ENCODE peak calls at places on chromosomes 2 and 18, in four cellular contexts. J is IMR-90, G is fibroblast of lung, A is neural progenitor cell. E is an unnamed sample. For H4K20me1, the result is how much of the 10 kb centered on the place peaks cover.

GRCh38 chr2:232320038-232320790 is 58.3 kb upstream of the ALPP start:
- DNase-seq in J (no peak), G (no peak), A (no peak), E (no peak)

GRCh38 chr2:55693181-55694125 is at the start of gene PNPT1:
- DNase-seq in G (peak), J (peak), A (peak), E (peak)

GRCh38 chr18:5424903-5425302 is 118.9 kb downstream of the EPB41L3 start:
- DNase-seq in J (peak), A (peak), G (peak), E (peak)

GRCh38 chr2:88253997-88254396 is 83.9 kb downstream of the THNSL2 start:
- DNase-seq in G (no peak), J (no peak), A (no peak), E (no peak)

GRCh38 chr2:168338292-168338691 is 90.9 kb upstream of the STK39 start:
- DNase-seq in A (no peak), G (no peak), J (no peak), E (no peak)

GRCh38 chr2:189700681-189701080 is 26.2 kb downstream of the ANKAR start:
- DNase-seq in J (no peak), A (no peak), G (no peak), E (no peak)

GRCh38 chr2:6993230-6993640 is 76.0 kb downstream of the RNF144A start:
- DNase-seq in G (no peak), J (no peak), A (no peak), E (no peak)

GRCh38 chr2:241859017-241859435 is 332 bp upstream of the PDCD1 start:
- DNase-seq in G (no peak), J (no peak), A (no peak), E (no peak)

GRCh38 chr2:31940920-31941319 is 69.9 kb downstream of the MEMO1 start:
- DNase-seq in G (no peak), A (no peak), J (no peak), E (no peak)

GRCh38 chr2:37672870-37673184 is 1.4 kb upstream of the CDC42EP3 start:
- DNase-seq in G (no peak), J (no peak), A (no peak), E (no peak)

GRCh38 chr2:63424329-63425078 is 163.8 kb downstream of the WDPCP start:
- DNase-seq in G (peak), J (peak), A (peak), E (peak)

GRCh38 chr2:189267925-189268579 is 88.5 kb upstream of the COL5A2 start:
- DNase-seq in A (no peak), J (peak), G (peak), E (no peak)

GRCh38 chr2:198774576-198774975 is 683.2 kb downstream of the SATB2 start:
- DNase-seq in G (no peak), A (no peak), J (no peak), E (no peak)

GRCh38 chr18:51399491-51400122 is 202.1 kb upstream of the MEX3C start:
- DNase-seq in G (no peak), J (no peak), A (no peak), E (no peak)

GRCh38 chr2:41994661-41995060 is 53.2 kb upstream of the PKDCC start:
- DNase-seq in J (no peak), G (no peak), A (no peak), E (no peak)

GRCh38 chr2:44974064-44974715 is 32.7 kb downstream of the SIX3 start:
- DNase-seq in J (peak), A (peak), G (peak), E (peak)

GRCh38 chr2:44776924-44777480 is 164.5 kb upstream of the SIX3 start:
- DNase-seq in G (no peak), A (no peak), J (no peak), E (no peak)

GRCh38 chr2:179580378-179581146 is 280.9 kb downstream of the ZNF385B start:
- DNase-seq in G (peak), A (no peak), J (no peak), E (no peak)

GRCh38 chr2:122307772-122308171 is 552.3 kb downstream of the TSN start:
- DNase-seq in G (no peak), A (no peak), J (no peak), E (no peak)

GRCh38 chr2:163348843-163349395 is 386.9 kb downstream of the FIGN start:
- DNase-seq in A (peak), G (peak), J (peak), E (no peak)

GRCh38 chr2:138503087-138503442 is 1.5 kb downstream of the SPOPL start:
- DNase-seq in G (no peak), J (no peak), A (no peak), E (no peak)

GRCh38 chr2:15667579-15668556 is 76.2 kb downstream of the DDX1 start:
- DNase-seq in A (no peak), G (peak), J (peak), E (no peak)

GRCh38 chr2:37688771-37689468 is 17.5 kb upstream of the CDC42EP3 start:
- DNase-seq in J (peak), G (peak), A (no peak), E (no peak)

DNA sequence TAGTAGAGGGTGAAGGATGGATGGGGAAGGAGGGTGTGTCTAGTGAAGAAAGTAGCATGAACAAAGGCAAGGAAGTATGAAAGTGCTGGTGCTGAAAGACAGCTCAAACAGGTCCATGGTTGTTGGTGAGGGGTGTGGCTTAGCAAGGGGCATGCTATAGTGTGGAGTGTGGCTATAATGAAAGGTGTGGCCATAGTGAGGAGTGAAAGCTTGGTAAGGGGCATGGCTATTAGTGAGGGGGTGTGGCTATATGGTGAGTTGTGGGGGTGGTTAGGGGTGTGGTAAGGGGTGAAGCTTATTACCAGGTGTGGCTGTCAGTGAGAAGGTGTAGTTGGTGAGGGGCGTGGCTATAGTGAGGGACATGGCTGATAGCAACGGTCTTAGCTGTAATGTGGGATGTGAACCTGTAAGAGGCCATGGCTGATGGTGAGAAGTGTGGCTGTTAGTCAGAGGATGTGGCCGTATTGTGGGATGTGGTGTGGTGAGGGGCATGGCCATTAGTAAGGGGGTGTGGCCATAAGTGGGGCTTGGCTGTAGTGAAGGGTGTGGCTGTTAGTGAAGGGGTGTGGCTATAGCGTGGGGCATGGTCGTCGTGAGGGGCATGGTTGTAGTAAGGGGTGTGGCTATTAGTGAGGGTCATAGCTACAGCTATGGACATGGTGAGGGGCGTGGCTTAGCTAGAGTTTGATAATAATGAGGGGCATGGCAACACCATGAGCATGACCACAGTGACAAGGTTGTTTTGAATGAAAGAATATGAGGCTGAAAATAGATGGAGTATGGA is 549.6 kb downstream of the FBXO15 start:
- DNase-seq in J (no peak), G (no peak), A (no peak), E (no peak)
- H3K4me3 ChIP-seq in J (no peak), G (no peak), A (no peak), E (no peak)

GRCh38 chr18:13216732-13217465 is 1.7 kb upstream of the LDLRAD4 start:
- DNase-seq in G (no peak), A (peak), J (no peak), E (peak)
- TF ChIP-seq CTCF in G (no peak), A (peak), J (no peak), E (peak)

DNA sequence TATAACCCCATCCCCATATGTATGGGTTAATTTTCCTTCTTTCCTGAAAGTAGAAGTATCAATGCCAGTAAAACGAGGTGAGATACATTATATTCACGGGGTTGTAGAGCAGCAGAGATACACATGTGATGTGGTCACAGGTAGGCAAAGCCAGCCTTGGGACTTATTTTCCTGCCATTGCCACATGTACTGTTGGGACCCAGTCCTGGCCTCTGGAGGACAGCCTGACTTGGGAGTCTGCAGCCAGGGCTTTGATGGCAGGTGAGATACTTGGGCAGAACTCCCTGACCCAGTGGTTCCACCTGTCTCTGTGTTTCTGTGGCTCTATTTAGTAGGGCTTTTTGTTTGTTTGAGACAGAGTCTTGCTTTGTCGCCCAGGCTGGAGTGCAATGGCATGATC is 18.1 kb downstream of the PLEKHB2 start:
- DNase-seq in J (no peak), G (no peak), A (no peak), E (no peak)
- H4K20me1 ChIP-seq in J (under half), G (under half), A (under half), E (under half)

GRCh38 chr18:35971661-35972196 is 750 bp upstream of the RMP24 start:
- DNase-seq in A (no peak), G (no peak), J (no peak), E (no peak)

GRCh38 chr18:35973650-35974049 is 1.2 kb downstream of the RMP24 start:
- DNase-seq in A (no peak), J (no peak), G (no peak), E (no peak)

GRCh38 chr18:35969676-35970075 is 2.8 kb upstream of the RMP24 start:
- DNase-seq in G (no peak), J (no peak), A (no peak), E (no peak)

GRCh38 chr18:35972197-35973000 is at the start of gene RMP24:
- DNase-seq in G (peak), A (peak), J (peak), E (peak)

DNA sequence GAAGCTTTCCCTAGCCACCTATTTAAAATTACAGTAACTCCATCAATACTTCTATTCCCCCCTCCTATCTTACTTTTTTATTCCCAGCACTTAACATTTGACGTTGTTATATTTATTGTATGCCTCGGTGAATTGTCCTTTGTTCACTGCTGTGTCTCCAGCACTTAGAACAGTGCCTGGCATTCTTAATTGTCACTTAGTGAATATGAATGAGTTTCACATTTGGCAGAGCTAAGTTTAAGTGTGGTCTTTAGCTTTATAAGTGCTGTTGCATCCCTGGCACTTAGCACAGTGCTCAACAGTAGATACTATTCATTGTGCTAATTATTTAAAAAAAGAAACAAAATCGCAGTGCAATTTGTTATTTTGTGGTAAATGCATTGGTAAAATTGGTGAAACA is 1.7 kb downstream of the RMP24 start:
- DNase-seq in G (no peak), J (no peak), A (no peak), E (no peak)
- H3K4me3 ChIP-seq in G (no peak), J (no peak), A (no peak), E (peak)

GRCh38 chr2:75481041-75481836 is 79.5 kb downstream of the EVA1A start:
- DNase-seq in J (peak), G (peak), A (peak), E (peak)
- TF ChIP-seq CTCF in J (peak), G (peak), A (peak), E (peak)

GRCh38 chr2:9228781-9229469 is 22.3 kb downstream of the ASAP2 start:
- DNase-seq in J (no peak), A (no peak), G (no peak), E (no peak)
- H4K20me1 ChIP-seq in J (half or more), A (half or more), G (under half), E (half or more)

GRCh38 chr2:29530281-29530680 is 391.1 kb downstream of the ALK start:
- DNase-seq in A (no peak), G (no peak), J (peak), E (no peak)

GRCh38 chr2:29526587-29527586 is 394.5 kb downstream of the ALK start:
- DNase-seq in A (no peak), J (no peak), G (no peak), E (no peak)

GRCh38 chr2:29527947-29528346 is 393.4 kb downstream of the ALK start:
- DNase-seq in A (no peak), J (no peak), G (no peak), E (no peak)

GRCh38 chr2:29528371-29528770 is 393.0 kb downstream of the ALK start:
- DNase-seq in J (no peak), A (no peak), G (no peak), E (no peak)

GRCh38 chr2:29528891-29529520 is 392.4 kb downstream of the ALK start:
- DNase-seq in G (peak), A (no peak), J (peak), E (no peak)
- H3K4me3 ChIP-seq in G (no peak), A (no peak), J (no peak), E (no peak)

DNA sequence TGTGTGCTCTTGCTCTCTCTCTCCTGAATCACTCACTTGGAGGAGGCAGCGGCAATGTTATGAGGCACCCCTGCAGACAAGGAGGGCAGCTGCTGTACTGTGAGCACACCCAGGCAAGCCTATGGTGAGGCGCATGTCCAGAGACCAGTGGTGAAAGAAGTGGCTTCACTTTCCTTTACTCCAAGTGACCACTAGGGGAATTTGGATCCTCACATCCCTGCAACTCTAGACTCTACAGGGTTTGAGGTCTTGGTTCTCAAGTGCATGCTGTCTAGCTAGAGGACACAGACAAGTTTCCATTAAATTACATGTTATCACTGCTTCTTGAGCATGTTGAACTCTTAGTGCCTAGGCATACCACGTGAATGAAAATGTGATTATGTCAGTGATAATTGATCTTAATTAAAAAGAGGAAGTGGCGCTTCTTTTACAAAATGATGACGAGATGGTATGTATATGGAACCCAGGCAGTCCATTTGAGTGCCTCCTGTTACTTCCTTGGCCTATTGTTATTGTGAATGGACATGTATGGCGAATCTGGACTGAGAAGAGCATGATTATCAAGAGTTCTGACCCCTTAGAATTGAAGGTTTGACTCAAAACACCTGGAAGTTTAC is 181.0 kb upstream of the CDH2 start:
- DNase-seq in A (peak), G (no peak), J (no peak), E (no peak)
- TF ChIP-seq CTCF in A (peak), G (no peak), J (no peak), E (peak)

DNA sequence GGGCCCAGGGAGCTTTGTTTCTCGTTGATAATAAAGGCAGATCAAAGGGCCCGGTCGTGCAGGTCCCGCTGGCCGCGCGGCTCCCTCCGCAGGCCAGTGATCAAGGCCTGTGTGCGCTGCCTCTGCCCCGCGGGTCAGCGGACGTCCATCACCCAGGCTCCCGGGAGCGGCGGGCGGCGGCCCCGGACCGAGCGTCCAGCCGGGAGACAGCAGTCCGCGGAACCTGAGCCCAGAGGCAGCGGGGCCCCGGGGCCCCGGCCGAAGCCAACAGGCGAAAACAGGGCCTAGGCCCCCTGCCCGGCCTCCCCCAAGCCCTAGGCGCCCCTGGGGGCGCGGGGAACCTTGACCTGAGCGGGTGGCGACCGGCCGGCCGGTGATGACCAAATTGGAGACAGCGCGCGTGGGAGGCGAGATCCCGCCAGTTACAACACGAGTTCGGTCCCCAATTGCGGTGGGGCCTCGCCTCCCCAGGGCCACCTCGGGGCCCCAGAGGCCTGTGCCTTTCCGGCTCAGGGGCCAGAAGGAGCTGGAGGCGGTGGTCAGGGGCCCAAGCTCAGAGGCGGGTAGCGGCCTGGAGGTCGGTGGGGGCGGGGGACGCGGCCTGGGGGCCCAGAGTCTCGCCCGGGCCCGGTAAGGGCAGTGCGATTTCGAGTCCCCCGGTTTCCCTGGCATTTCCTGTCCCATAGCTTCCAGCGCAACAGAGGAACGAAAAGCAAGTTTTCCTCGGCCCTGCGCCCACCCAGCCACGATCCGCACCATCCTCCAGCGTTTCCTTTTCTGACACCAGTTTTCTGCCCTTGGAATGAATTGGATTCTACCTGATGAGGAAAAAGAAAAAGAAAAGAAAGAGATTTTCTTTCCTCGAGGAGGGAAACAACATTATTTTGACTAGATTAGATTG is 5.9 kb downstream of the SP9 start:
- DNase-seq in G (no peak), A (peak), J (no peak), E (no peak)
- H4K20me1 ChIP-seq in G (under half), A (half or more), J (under half), E (under half)